ENCODE peak calls at places on chromosome 18, in five cellular contexts. V, U, N, D and M are unnamed samples.

GRCh38 chr18:2547477-2548087 is 23.7 kb downstream of the METTL4 start:
- DNase-seq in V (peak), U (peak), N (peak), D (peak), M (no peak)

GRCh38 chr18:13500227-13500865 is 226.0 kb downstream of the FAM210A start:
- DNase-seq in V (no peak), U (peak), N (peak), D (peak), M (peak)

GRCh38 chr18:79493801-79494211 is 98.1 kb downstream of the NFATC1 start:
- DNase-seq in V (no peak), U (no peak), N (no peak), D (no peak), M (no peak)

GRCh38 chr18:3037423-3037915 is 24.5 kb upstream of the LPIN2 start:
- DNase-seq in V (peak), U (no peak), N (peak), D (peak), M (peak)

GRCh38 chr18:10242922-10243680 is 211.3 kb upstream of the APCDD1 start:
- DNase-seq in V (no peak), U (peak), N (no peak), D (no peak), M (no peak)

GRCh38 chr18:78559584-78559983 is 420.0 kb upstream of the SALL3 start:
- DNase-seq in V (no peak), U (no peak), N (no peak), D (no peak), M (no peak)

GRCh38 chr18:13164406-13164805 is 54.2 kb upstream of the LDLRAD4 start:
- DNase-seq in V (no peak), U (no peak), N (no peak), D (no peak), M (no peak)

GRCh38 chr18:46051731-46052461 is 20.2 kb downstream of the PSTPIP2 start:
- DNase-seq in V (no peak), U (no peak), N (no peak), D (peak), M (peak)

GRCh38 chr18:42045346-42045745 is 90.3 kb downstream of the PIK3C3 start:
- DNase-seq in V (no peak), U (no peak), N (peak), D (no peak), M (peak)

GRCh38 chr18:60027397-60027796 is 127.6 kb downstream of the PMAIP1 start:
- DNase-seq in V (no peak), U (no peak), N (no peak), D (peak), M (no peak)

GRCh38 chr18:45920367-45920766 is 46.8 kb downstream of the EPG5 start:
- DNase-seq in V (no peak), U (no peak), N (peak), D (peak), M (peak)

GRCh38 chr18:45482286-45482685 is 133.0 kb upstream of the SLC14A2 start:
- DNase-seq in V (no peak), U (no peak), N (no peak), D (peak), M (peak)

GRCh38 chr18:46320928-46321855 is 217.0 kb downstream of the HAUS1 start:
- DNase-seq in V (no peak), U (no peak), N (no peak), D (peak), M (peak)

GRCh38 chr18:21191596-21192307 is 50.3 kb upstream of the GREB1L start:
- DNase-seq in V (peak), U (no peak), N (peak), D (peak), M (peak)

GRCh38 chr18:69658137-69658536 is 257.4 kb downstream of the DOK6 start:
- DNase-seq in V (no peak), U (no peak), N (no peak), D (no peak), M (no peak)

GRCh38 chr18:25658476-25658875 is 306.5 kb upstream of the ZNF521 start:
- DNase-seq in V (no peak), U (no peak), N (no peak), D (no peak), M (no peak)

GRCh38 chr18:45874501-45875184 is 49.2 kb downstream of the SIGLEC15 start:
- DNase-seq in V (no peak), U (no peak), N (no peak), D (peak), M (peak)

GRCh38 chr18:44325903-44326650 is 354.6 kb upstream of the SETBP1 start:
- DNase-seq in V (no peak), U (peak), N (peak), D (peak), M (peak)

GRCh38 chr18:62979172-62979571 is 263.8 kb downstream of the PHLPP1 start:
- DNase-seq in V (no peak), U (no peak), N (no peak), D (peak), M (peak)

GRCh38 chr18:79494936-79495335 is 99.2 kb downstream of the NFATC1 start:
- DNase-seq in V (no peak), U (no peak), N (no peak), D (no peak), M (no peak)

GRCh38 chr18:34886162-34886561 is 155.1 kb upstream of the MAPRE2 start:
- DNase-seq in V (no peak), U (no peak), N (no peak), D (no peak), M (no peak)

GRCh38 chr18:69866250-69866649 is 81.4 kb downstream of the CD226 start:
- DNase-seq in V (no peak), U (no peak), N (no peak), D (no peak), M (no peak)

GRCh38 chr18:62460851-62461300 is 61.9 kb upstream of the ZCCHC2 start:
- DNase-seq in V (no peak), U (no peak), N (no peak), D (no peak), M (peak)

GRCh38 chr18:41465386-41465785 is 489.6 kb upstream of the PIK3C3 start:
- DNase-seq in V (no peak), U (no peak), N (no peak), D (no peak), M (no peak)

GRCh38 chr18:50560681-50561629 is 1.1 kb downstream of the MAPK4 start:
- DNase-seq in V (no peak), U (peak), N (no peak), D (no peak), M (no peak)

GRCh38 chr18:69755856-69756496 is 191.7 kb downstream of the CD226 start:
- DNase-seq in V (no peak), U (no peak), N (no peak), D (no peak), M (no peak)

GRCh38 chr18:44759925-44760342 is 79.2 kb downstream of the SETBP1 start:
- DNase-seq in V (no peak), U (no peak), N (no peak), D (no peak), M (no peak)

GRCh38 chr18:51235011-51235789 is 37.7 kb upstream of the MEX3C start:
- DNase-seq in V (no peak), U (no peak), N (no peak), D (peak), M (peak)

GRCh38 chr18:50629148-50629631 is 69.3 kb downstream of the MAPK4 start:
- DNase-seq in V (no peak), U (no peak), N (no peak), D (peak), M (no peak)

GRCh38 chr18:60910534-60910933 is 422.7 kb upstream of the CDH20 start:
- DNase-seq in V (no peak), U (no peak), N (no peak), D (no peak), M (peak)

GRCh38 chr18:35971661-35972196 is 750 bp upstream of the RMP24 start:
- DNase-seq in V (no peak), U (no peak), N (no peak), D (no peak), M (no peak)

GRCh38 chr18:35127201-35127600 is 86.0 kb downstream of the MAPRE2 start:
- DNase-seq in V (no peak), U (no peak), N (peak), D (no peak), M (no peak)

GRCh38 chr18:6644841-6645240 is 84.7 kb upstream of the ARHGAP28 start:
- DNase-seq in V (no peak), U (no peak), N (no peak), D (no peak), M (no peak)

GRCh38 chr18:26271917-26272549 is 45.8 kb downstream of the TAF4B start:
- DNase-seq in V (no peak), U (no peak), N (no peak), D (no peak), M (no peak)

GRCh38 chr18:38576349-38576748 is 1010.8 kb upstream of the CELF4 start:
- DNase-seq in V (no peak), U (no peak), N (no peak), D (no peak), M (no peak)

GRCh38 chr18:8978394-8978793 is 124.1 kb upstream of the NDUFV2 start:
- DNase-seq in V (no peak), U (no peak), N (peak), D (no peak), M (no peak)
- H2AFZ ChIP-seq in V (peak), U (no peak), N (no peak), D (no peak), M (no peak)

DNA sequence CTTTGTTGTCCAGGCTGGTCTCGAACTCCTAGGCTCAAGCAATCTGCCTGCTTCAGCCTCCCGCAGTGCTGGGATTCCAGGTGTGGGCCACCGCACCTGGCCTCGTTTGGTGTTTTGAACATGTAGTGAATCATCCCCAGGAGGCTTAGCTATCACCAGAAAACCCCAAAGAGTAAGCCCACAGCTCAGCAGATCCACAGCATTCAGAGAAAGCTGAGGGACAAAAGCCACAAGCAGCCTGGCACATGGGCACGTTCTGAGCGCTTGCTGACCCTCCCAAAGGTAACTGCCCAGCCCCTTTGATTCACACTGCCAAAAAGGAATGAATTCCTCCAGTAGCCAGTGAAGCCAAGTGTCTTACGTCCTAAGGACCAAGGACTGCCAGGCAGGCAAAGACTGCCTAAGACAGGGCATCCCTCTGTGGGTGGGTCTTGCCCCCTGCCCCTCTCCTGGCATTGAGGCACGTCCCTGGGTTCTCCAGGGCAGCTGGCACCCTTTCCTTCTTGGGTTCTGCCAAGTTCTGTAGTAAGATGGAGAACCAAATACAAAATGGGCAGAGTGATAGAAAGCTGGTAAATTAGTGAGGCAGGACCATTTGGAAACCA is 31.7 kb downstream of the MBP start:
- DNase-seq in V (no peak), U (no peak), N (peak), D (peak), M (no peak)
- H3K9ac ChIP-seq in V (peak), U (no peak), N (peak), D (peak), M (peak)

GRCh38 chr18:56407631-56408030 is 230.8 kb downstream of the TXNL1 start:
- DNase-seq in V (no peak), U (no peak), N (no peak), D (no peak), M (peak)

GRCh38 chr18:56402872-56403516 is 235.4 kb downstream of the TXNL1 start:
- DNase-seq in V (no peak), U (no peak), N (peak), D (peak), M (peak)
- H3K27ac ChIP-seq in V (no peak), U (no peak), N (peak), D (peak), M (peak)

DNA sequence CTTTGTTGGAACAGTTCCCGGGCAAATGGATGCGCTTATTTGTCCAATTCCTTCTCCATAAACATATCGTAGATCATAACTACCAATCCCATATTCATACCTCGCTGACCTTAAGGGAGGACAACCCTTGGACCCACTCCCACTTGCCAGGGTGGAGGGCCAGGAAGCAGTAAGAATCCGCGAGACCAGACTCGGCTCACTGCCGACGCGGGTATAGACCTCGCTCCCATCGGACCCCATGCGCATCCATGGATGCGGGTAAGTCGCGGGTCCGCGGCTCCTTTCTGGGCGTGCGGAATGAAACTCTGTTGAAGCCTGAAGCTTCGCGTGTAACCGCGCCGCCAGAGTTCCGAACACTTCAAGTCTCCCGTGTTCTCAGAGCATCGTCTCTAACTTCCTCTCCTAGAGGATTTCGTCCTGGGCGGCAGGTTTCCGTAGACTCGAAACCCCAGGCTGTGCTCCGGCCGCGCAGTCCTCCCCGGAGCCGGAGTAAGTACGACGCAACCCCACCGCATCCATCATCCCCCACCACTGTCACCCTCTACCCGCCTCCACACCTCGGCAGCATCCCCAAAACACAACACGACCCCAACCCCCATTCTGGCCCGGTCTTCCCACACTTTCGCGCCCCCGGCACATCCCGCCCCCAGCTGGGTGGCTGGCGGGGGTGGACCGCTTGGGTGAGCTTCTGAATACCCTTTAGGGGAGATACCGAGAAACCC is 1.0 kb downstream of the DSC3 start:
- DNase-seq in V (no peak), U (peak), N (peak), D (peak), M (no peak)
- H2AFZ ChIP-seq in V (no peak), U (peak), N (no peak), D (peak), M (peak)

GRCh38 chr18:54278615-54279014 is 9.3 kb downstream of the POLI start:
- DNase-seq in V (no peak), U (no peak), N (no peak), D (no peak), M (no peak)

GRCh38 chr18:54280206-54280550 is 10.9 kb downstream of the POLI start:
- DNase-seq in V (no peak), U (no peak), N (no peak), D (no peak), M (no peak)

GRCh38 chr18:54277899-54278298 is 8.6 kb downstream of the POLI start:
- DNase-seq in V (no peak), U (no peak), N (no peak), D (no peak), M (no peak)

GRCh38 chr18:54284535-54284934 is 15.2 kb downstream of the POLI start:
- DNase-seq in V (no peak), U (no peak), N (no peak), D (no peak), M (no peak)

DNA sequence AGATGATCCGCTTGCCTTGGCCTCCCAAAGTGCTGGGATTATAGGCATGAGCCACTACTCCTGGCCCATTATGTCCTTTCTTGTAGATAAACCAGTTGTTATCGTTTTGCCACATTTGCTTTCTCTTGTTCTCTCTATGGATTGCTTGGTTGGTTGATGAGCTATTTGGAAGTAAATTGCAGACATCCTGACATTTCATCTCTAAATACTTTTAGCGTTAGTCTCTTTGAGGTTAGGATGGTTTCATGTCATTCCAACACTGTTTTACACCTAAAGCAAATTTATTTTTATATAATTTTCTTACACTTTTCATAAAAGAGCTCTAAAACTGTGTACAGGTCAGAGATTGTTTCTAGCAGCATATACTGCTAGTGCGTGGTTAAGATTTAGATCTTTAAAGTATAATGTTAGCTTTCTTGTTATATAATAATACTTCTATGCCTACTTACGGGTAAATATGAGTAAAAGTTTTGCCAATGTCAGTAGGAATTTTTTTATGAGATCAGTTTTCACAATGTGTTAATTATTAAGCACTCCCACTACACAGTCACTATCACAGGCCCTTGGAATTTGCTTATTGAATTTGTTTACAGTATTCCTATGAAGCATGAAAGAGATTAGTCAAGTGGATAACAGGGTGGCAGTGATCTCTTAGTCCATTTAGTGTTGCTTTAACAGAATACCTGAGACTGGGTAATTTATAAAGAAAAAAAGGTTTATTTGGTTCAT is 10.3 kb downstream of the POLI start:
- DNase-seq in V (no peak), U (no peak), N (no peak), D (no peak), M (no peak)
- H3K9ac ChIP-seq in V (no peak), U (no peak), N (no peak), D (no peak), M (no peak)

GRCh38 chr18:77074431-77074830 is 58.2 kb downstream of the MBP start:
- DNase-seq in V (no peak), U (no peak), N (no peak), D (no peak), M (no peak)
- H3K27ac ChIP-seq in V (no peak), U (no peak), N (no peak), D (no peak), M (no peak)

GRCh38 chr18:23143871-23144270 is 8.6 kb downstream of the CABLES1 start:
- DNase-seq in V (no peak), U (no peak), N (no peak), D (no peak), M (peak)

GRCh38 chr18:23142285-23142929 is 7.1 kb downstream of the CABLES1 start:
- DNase-seq in V (no peak), U (no peak), N (no peak), D (peak), M (no peak)

GRCh38 chr18:23144628-23145027 is 9.3 kb downstream of the CABLES1 start:
- DNase-seq in V (no peak), U (no peak), N (no peak), D (no peak), M (no peak)

GRCh38 chr18:23141022-23141999 is 6.0 kb downstream of the CABLES1 start:
- DNase-seq in V (no peak), U (no peak), N (no peak), D (no peak), M (no peak)

GRCh38 chr18:23143059-23143831 is 8.0 kb downstream of the CABLES1 start:
- DNase-seq in V (peak), U (no peak), N (no peak), D (peak), M (no peak)
- H2AFZ ChIP-seq in V (no peak), U (no peak), N (no peak), D (peak), M (no peak)

DNA sequence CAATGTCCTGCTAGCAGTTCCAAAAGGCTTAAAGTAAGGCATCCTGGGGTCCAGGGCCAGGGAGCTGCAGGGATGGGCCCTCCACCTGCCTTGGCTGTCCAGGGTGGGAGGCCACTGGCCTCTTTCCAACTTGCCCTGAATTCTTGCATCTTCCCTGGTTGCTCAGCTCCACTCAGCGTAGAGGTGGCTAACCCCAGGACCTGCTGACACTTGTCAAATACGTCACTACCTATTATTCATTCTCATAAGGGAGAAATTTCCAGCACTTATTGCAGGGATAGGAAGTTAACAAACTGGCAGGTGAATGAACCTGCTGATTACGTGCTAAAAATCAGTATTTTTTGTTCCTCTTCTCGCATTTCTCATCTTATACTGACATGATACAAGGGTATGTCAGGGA is 101.9 kb upstream of the NEDD4L start:
- DNase-seq in V (no peak), U (no peak), N (no peak), D (peak), M (no peak)
- H3K9ac ChIP-seq in V (no peak), U (no peak), N (no peak), D (peak), M (no peak)